ENCODE peak calls at places on chromosome 16, in nine cellular contexts. One of them, this sample, is unnamed.

GRCh38 chr16:68636064-68636551 is 9.0 kb upstream of the CDH3 start:
- DNase-seq in HL-60: no peak
- DNase-seq in Calu3: peak
- DNase-seq in progenitor cell of endocrine pancreas: no peak
- DNase-seq in neural progenitor cell: no peak
- DNase-seq in MM.1S: no peak
- DNase-seq in choroid plexus epithelial cell: no peak
- DNase-seq in GM12865: no peak
- DNase-seq in left ventricle myocardium inferior: no peak
- DNase-seq in this sample: no peak

GRCh38 chr16:10935491-10935890 is 6.8 kb downstream of the DEXI start:
- DNase-seq in HL-60: no peak
- DNase-seq in progenitor cell of endocrine pancreas: no peak
- DNase-seq in GM12865: no peak
- DNase-seq in neural progenitor cell: no peak
- DNase-seq in Calu3: no peak
- DNase-seq in left ventricle myocardium inferior: no peak
- DNase-seq in MM.1S: no peak
- DNase-seq in choroid plexus epithelial cell: no peak
- DNase-seq in this sample: no peak

GRCh38 chr16:88941051-88941932 is 35.7 kb downstream of the CBFA2T3 start:
- DNase-seq in HL-60: no peak
- DNase-seq in neural progenitor cell: peak
- DNase-seq in progenitor cell of endocrine pancreas: peak
- DNase-seq in MM.1S: no peak
- DNase-seq in choroid plexus epithelial cell: no peak
- DNase-seq in GM12865: peak
- DNase-seq in Calu3: no peak
- DNase-seq in left ventricle myocardium inferior: peak
- DNase-seq in this sample: no peak

GRCh38 chr16:47928008-47928407 is 227.8 kb downstream of the ABCC12 start:
- DNase-seq in MM.1S: peak
- DNase-seq in GM12865: peak
- DNase-seq in choroid plexus epithelial cell: no peak
- DNase-seq in neural progenitor cell: no peak
- DNase-seq in progenitor cell of endocrine pancreas: no peak
- DNase-seq in Calu3: peak
- DNase-seq in left ventricle myocardium inferior: no peak
- DNase-seq in HL-60: no peak
- DNase-seq in this sample: peak

GRCh38 chr16:67169642-67170167 is 633 bp upstream of the NOL3 start:
- DNase-seq in MM.1S: no peak
- DNase-seq in progenitor cell of endocrine pancreas: no peak
- DNase-seq in HL-60: no peak
- DNase-seq in Calu3: peak
- DNase-seq in left ventricle myocardium inferior: no peak
- DNase-seq in GM12865: peak
- DNase-seq in choroid plexus epithelial cell: peak
- DNase-seq in neural progenitor cell: peak
- DNase-seq in this sample: peak

GRCh38 chr16:58306327-58306726 is 11.5 kb upstream of the PRSS54 start:
- DNase-seq in left ventricle myocardium inferior: no peak
- DNase-seq in Calu3: peak
- DNase-seq in choroid plexus epithelial cell: peak
- DNase-seq in MM.1S: peak
- DNase-seq in neural progenitor cell: no peak
- DNase-seq in GM12865: peak
- DNase-seq in progenitor cell of endocrine pancreas: no peak
- DNase-seq in HL-60: no peak
- DNase-seq in this sample: peak

GRCh38 chr16:68839831-68840230 is 3.5 kb upstream of the TANGO6 start:
- DNase-seq in Calu3: no peak
- DNase-seq in left ventricle myocardium inferior: no peak
- DNase-seq in neural progenitor cell: no peak
- DNase-seq in HL-60: no peak
- DNase-seq in choroid plexus epithelial cell: no peak
- DNase-seq in GM12865: no peak
- DNase-seq in MM.1S: no peak
- DNase-seq in progenitor cell of endocrine pancreas: no peak
- DNase-seq in this sample: no peak

GRCh38 chr16:68298907-68299515 is 11.7 kb downstream of the SLC7A6OS start:
- DNase-seq in choroid plexus epithelial cell: peak
- DNase-seq in progenitor cell of endocrine pancreas: no peak
- DNase-seq in Calu3: no peak
- DNase-seq in GM12865: no peak
- DNase-seq in HL-60: no peak
- DNase-seq in neural progenitor cell: peak
- DNase-seq in left ventricle myocardium inferior: peak
- DNase-seq in MM.1S: no peak
- DNase-seq in this sample: no peak

GRCh38 chr16:10878644-10879498 is 1.9 kb downstream of the CIITA start:
- DNase-seq in MM.1S: peak
- DNase-seq in choroid plexus epithelial cell: peak
- DNase-seq in neural progenitor cell: peak
- DNase-seq in Calu3: peak
- DNase-seq in progenitor cell of endocrine pancreas: no peak
- DNase-seq in GM12865: peak
- DNase-seq in left ventricle myocardium inferior: peak
- DNase-seq in HL-60: no peak
- DNase-seq in this sample: peak

GRCh38 chr16:80936410-80936809 is 70.3 kb downstream of the CMC2 start:
- DNase-seq in left ventricle myocardium inferior: no peak
- DNase-seq in Calu3: no peak
- DNase-seq in MM.1S: no peak
- DNase-seq in choroid plexus epithelial cell: peak
- DNase-seq in HL-60: no peak
- DNase-seq in neural progenitor cell: no peak
- DNase-seq in progenitor cell of endocrine pancreas: no peak
- DNase-seq in GM12865: no peak
- DNase-seq in this sample: no peak

DNA sequence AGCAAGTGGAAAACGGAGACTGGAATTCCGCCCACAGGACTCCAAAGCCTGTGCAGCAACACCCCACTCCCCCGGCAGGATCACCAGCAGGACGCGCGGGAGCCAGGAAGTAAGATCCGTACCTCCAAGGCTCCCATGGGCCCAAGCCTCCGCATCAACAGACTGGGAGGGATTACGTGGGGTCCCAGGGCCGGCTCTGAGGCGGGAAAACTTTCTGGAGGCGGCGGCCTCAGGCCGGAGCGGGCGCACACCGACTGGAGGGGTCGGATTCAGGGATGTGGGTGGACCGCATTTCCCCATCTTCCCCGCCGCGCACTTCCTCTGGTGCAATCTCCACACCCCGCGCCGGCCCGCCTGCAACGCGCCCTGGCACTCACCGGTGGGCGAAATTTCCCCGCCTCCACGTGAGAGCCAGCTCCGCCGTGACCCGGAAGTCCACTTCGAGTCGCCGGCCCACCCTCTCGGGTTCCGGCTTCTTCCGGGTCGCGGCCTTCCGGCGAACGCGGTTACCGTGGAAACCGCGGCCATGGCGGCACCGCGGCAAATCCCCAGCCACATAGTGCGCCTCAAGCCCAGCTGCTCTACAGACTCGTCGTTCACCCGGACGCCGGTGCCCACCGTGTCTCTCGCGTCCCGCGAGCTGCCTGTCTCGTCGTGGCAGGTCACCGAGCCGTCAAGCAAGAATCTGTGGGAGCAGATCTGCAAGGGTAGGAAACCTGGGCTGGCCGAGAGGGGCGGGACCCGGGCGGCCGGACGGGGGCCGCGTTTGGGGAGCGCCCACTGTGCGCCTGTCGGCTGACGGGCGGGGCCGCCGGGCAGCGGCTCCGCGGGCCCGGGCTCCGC is at the start of the genes IQCK and KNOP1:
- DNase-seq in MM.1S: peak
- DNase-seq in neural progenitor cell: peak
- DNase-seq in HL-60: peak
- DNase-seq in left ventricle myocardium inferior: peak
- DNase-seq in Calu3: peak
- DNase-seq in GM12865: peak
- DNase-seq in progenitor cell of endocrine pancreas: peak
- DNase-seq in choroid plexus epithelial cell: peak
- DNase-seq in this sample: peak
- TF ChIP-seq CTCF in MM.1S: no peak
- TF ChIP-seq CTCF in neural progenitor cell: no peak
- TF ChIP-seq CTCF in HL-60: no peak
- TF ChIP-seq CTCF in left ventricle myocardium inferior: peak
- TF ChIP-seq CTCF in Calu3: no peak
- TF ChIP-seq CTCF in GM12865: no peak
- TF ChIP-seq CTCF in progenitor cell of endocrine pancreas: no peak
- TF ChIP-seq CTCF in choroid plexus epithelial cell: peak
- TF ChIP-seq CTCF in this sample: no peak

GRCh38 chr16:85988306-85988705 is 89.3 kb downstream of the IRF8 start:
- DNase-seq in GM12865: peak
- DNase-seq in choroid plexus epithelial cell: no peak
- DNase-seq in HL-60: no peak
- DNase-seq in MM.1S: no peak
- DNase-seq in left ventricle myocardium inferior: no peak
- DNase-seq in progenitor cell of endocrine pancreas: no peak
- DNase-seq in Calu3: no peak
- DNase-seq in neural progenitor cell: no peak
- DNase-seq in this sample: no peak

GRCh38 chr16:85987750-85988078 is 88.8 kb downstream of the IRF8 start:
- DNase-seq in left ventricle myocardium inferior: no peak
- DNase-seq in HL-60: no peak
- DNase-seq in progenitor cell of endocrine pancreas: no peak
- DNase-seq in MM.1S: no peak
- DNase-seq in Calu3: no peak
- DNase-seq in GM12865: no peak
- DNase-seq in choroid plexus epithelial cell: no peak
- DNase-seq in neural progenitor cell: no peak
- DNase-seq in this sample: no peak

GRCh38 chr16:85988723-85989313 is 89.9 kb downstream of the IRF8 start:
- DNase-seq in Calu3: no peak
- DNase-seq in progenitor cell of endocrine pancreas: no peak
- DNase-seq in neural progenitor cell: no peak
- DNase-seq in left ventricle myocardium inferior: no peak
- DNase-seq in GM12865: peak
- DNase-seq in MM.1S: peak
- DNase-seq in HL-60: no peak
- DNase-seq in choroid plexus epithelial cell: no peak
- DNase-seq in this sample: peak

GRCh38 chr16:85984947-85985451 is 86.0 kb downstream of the IRF8 start:
- DNase-seq in GM12865: peak
- DNase-seq in HL-60: no peak
- DNase-seq in neural progenitor cell: no peak
- DNase-seq in MM.1S: no peak
- DNase-seq in Calu3: no peak
- DNase-seq in choroid plexus epithelial cell: no peak
- DNase-seq in progenitor cell of endocrine pancreas: no peak
- DNase-seq in left ventricle myocardium inferior: no peak
- DNase-seq in this sample: no peak

DNA sequence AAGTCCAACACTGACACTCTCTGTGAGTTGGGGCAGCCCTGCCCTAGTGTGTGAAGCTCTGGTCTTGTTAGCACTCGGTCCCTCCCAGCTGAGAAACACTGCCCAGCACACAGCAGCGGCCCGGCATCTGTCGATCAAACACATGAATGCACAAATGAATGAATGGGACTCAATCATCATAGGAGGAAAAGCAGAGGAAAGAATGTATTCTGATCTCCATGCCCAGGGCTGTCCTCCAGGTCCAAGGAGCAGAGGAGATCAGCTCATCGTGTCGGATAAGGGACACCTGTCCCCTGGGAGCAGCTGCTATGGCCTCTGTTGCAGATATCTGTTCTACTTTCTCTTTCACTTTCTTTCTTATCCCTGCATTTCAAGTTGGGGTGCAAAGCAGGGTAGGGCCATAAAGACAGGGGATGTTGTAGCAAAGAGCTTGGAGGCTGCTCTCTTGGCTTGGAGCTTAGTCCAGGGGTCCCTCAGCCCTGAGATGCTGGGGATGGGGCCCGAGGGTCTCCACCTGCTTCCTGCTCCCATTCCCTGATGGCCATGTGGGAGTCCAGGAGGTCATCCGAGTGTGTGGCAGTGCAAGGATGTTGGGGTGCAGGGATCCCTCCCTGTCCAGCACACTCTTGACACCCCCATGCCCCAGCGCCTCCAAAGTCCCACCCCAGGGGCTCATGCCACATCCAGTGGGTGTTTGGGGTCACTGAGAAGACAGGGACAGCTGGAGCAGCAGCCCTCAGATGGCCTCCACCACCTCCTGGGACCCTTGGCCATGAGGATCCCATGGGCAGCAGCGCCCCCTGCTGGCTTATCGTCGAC is 88.2 kb downstream of the IRF8 start:
- DNase-seq in MM.1S: peak
- DNase-seq in left ventricle myocardium inferior: no peak
- DNase-seq in neural progenitor cell: peak
- DNase-seq in Calu3: peak
- DNase-seq in progenitor cell of endocrine pancreas: peak
- DNase-seq in GM12865: peak
- DNase-seq in HL-60: no peak
- DNase-seq in choroid plexus epithelial cell: no peak
- DNase-seq in this sample: peak
- TF ChIP-seq CTCF in MM.1S: no peak
- TF ChIP-seq CTCF in left ventricle myocardium inferior: peak
- TF ChIP-seq CTCF in neural progenitor cell: peak
- TF ChIP-seq CTCF in Calu3: peak
- TF ChIP-seq CTCF in progenitor cell of endocrine pancreas: peak
- TF ChIP-seq CTCF in GM12865: peak
- TF ChIP-seq CTCF in HL-60: no peak
- TF ChIP-seq CTCF in choroid plexus epithelial cell: peak
- TF ChIP-seq CTCF in this sample: peak

DNA sequence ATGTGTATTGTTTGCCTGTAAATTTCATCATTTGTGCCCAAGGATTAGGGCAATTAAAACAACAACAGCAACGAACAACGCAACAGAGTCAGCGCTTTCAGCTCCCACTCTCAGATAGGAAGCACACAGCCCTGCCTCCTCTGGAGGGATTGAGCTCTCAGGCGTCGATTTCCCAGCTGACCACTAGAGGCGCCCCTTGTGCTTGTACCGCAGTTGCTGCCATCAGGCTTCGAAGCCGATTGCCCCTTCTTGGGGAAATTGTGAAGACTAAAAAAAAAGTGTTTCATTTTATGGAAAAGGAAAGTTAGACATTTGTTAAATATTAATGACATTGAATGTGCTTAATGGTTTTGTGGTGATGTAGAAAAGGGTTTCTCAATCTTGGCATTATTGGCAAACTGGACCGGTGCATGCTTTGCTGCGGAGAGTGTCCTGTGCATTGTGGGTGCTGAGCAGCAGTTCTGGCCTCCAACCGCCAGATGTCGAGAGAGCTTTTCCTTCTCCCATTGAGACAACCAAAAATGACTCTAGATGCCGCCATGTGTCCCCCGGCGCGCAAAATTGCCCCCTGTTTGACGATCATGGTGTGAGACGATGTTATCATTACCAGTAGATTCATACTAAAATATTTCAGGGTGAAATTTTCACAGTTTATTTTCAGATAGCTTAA is 650.4 kb upstream of the RBFOX1 start:
- DNase-seq in GM12865: peak
- DNase-seq in neural progenitor cell: peak
- DNase-seq in HL-60: peak
- DNase-seq in progenitor cell of endocrine pancreas: peak
- DNase-seq in Calu3: peak
- DNase-seq in choroid plexus epithelial cell: no peak
- DNase-seq in left ventricle myocardium inferior: no peak
- DNase-seq in MM.1S: peak
- DNase-seq in this sample: peak
- TF ChIP-seq CTCF in GM12865: peak
- TF ChIP-seq CTCF in neural progenitor cell: peak
- TF ChIP-seq CTCF in HL-60: peak
- TF ChIP-seq CTCF in progenitor cell of endocrine pancreas: peak
- TF ChIP-seq CTCF in Calu3: peak
- TF ChIP-seq CTCF in choroid plexus epithelial cell: peak
- TF ChIP-seq CTCF in left ventricle myocardium inferior: peak
- TF ChIP-seq CTCF in MM.1S: peak
- TF ChIP-seq CTCF in this sample: peak

GRCh38 chr16:648071-648785 is 937 bp upstream of the WDR90 start:
- DNase-seq in Calu3: peak
- DNase-seq in GM12865: peak
- DNase-seq in left ventricle myocardium inferior: no peak
- DNase-seq in progenitor cell of endocrine pancreas: no peak
- DNase-seq in HL-60: peak
- DNase-seq in MM.1S: peak
- DNase-seq in choroid plexus epithelial cell: peak
- DNase-seq in neural progenitor cell: peak
- DNase-seq in this sample: peak
- TF ChIP-seq CTCF in Calu3: peak
- TF ChIP-seq CTCF in GM12865: peak
- TF ChIP-seq CTCF in left ventricle myocardium inferior: peak
- TF ChIP-seq CTCF in progenitor cell of endocrine pancreas: peak
- TF ChIP-seq CTCF in HL-60: peak
- TF ChIP-seq CTCF in MM.1S: peak
- TF ChIP-seq CTCF in choroid plexus epithelial cell: peak
- TF ChIP-seq CTCF in neural progenitor cell: peak
- TF ChIP-seq CTCF in this sample: peak